ENCODE peak calls at places on chromosomes 3 and 15, in six cellular contexts. P, F, Q, K, D and L are unnamed samples.

GRCh38 chr3:131216801-131217200 is 164.8 kb upstream of the NUDT16 start:
- DNase-seq in P (peak), D (peak), Q (no peak), K (no peak), F (no peak), L (no peak)

GRCh38 chr3:195839260-195840010 is 27.7 kb upstream of the MUC4 start:
- DNase-seq in F (no peak), Q (no peak), P (no peak), K (no peak), D (no peak), L (no peak)

GRCh38 chr3:46286936-46287335 is 44.7 kb downstream of the CCR3 start:
- DNase-seq in K (no peak), P (no peak), Q (no peak), F (no peak), D (no peak), L (no peak)

GRCh38 chr3:43379343-43379742 is 93.0 kb downstream of the SNRK start:
- DNase-seq in P (no peak), F (no peak), K (peak), Q (no peak), D (peak), L (no peak)

GRCh38 chr3:137026701-137027100 is 68.9 kb downstream of the IL20RB start:
- DNase-seq in P (no peak), F (no peak), D (no peak), K (no peak), Q (no peak), L (no peak)

GRCh38 chr3:123618768-123619484 is 34.1 kb upstream of the HACD2 start:
- DNase-seq in Q (peak), P (peak), D (peak), K (peak), F (no peak), L (peak)

GRCh38 chr15:56806147-56806536 is 72.8 kb upstream of the ZNF280D start:
- DNase-seq in P (no peak), Q (no peak), F (no peak), K (no peak), D (no peak), L (no peak)

GRCh38 chr3:140756240-140757016 is 78.6 kb downstream of the TRIM42 start:
- DNase-seq in F (no peak), K (no peak), D (no peak), Q (no peak), P (no peak), L (no peak)

GRCh38 chr3:110710156-110710555 is 361.5 kb upstream of the NECTIN3 start:
- DNase-seq in F (no peak), P (no peak), Q (no peak), K (no peak), D (no peak), L (no peak)

GRCh38 chr15:47384316-47384715 is 333.0 kb upstream of the SEMA6D start:
- DNase-seq in Q (peak), F (no peak), K (peak), P (peak), D (peak), L (peak)

GRCh38 chr15:25136119-25136518 is 181.3 kb downstream of the SNRPN start:
- DNase-seq in D (peak), Q (no peak), K (no peak), P (no peak), F (no peak), L (no peak)

GRCh38 chr15:48913141-48913540 is 35.2 kb downstream of the EID1 start:
- DNase-seq in D (no peak), P (peak), Q (no peak), F (no peak), K (no peak), L (no peak)

GRCh38 chr3:46674031-46674592 is 19.4 kb downstream of the ALS2CL start:
- DNase-seq in F (peak), K (no peak), Q (no peak), P (no peak), D (no peak), L (no peak)

GRCh38 chr3:196192036-196193001 is 18.9 kb downstream of the ZDHHC19 start:
- DNase-seq in K (no peak), Q (no peak), F (peak), D (no peak), P (no peak), L (peak)

GRCh38 chr3:123719785-123720531 is 135.1 kb upstream of the HACD2 start:
- DNase-seq in D (no peak), F (no peak), K (peak), P (no peak), Q (peak), L (no peak)

GRCh38 chr15:25832158-25832557 is 31.0 kb downstream of the ATP10A start:
- DNase-seq in F (no peak), Q (no peak), D (peak), P (no peak), K (no peak), L (no peak)

DNA sequence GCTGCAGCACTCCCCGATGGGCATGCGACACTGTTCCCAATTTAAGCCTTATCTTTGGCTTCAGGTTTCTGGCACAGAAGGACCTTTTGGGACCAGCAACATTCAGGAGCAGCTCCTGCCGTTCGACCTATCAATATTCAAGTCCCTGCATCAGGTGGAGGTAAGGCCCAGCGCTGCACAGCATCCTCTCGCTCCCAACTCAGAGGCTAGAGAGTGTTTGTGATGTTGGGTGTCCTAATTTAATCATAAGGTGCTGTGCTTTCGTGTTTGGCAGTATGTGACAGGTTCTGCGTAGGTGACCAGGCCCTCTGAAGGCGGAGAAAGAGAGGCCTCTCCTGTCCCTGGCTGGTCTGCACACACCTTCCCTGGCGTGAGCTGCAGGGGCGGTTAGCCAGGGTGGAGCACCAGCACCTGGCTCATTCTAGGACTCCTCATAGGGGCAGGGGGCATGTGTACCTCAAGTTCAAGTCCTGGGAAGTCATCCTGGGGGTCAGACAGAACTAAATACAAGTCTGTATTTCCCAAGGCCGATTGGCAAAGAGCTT is 16.9 kb downstream of the NISCH start:
- DNase-seq in P (no peak), Q (no peak), K (no peak), D (no peak), F (no peak), L (no peak)
- TF ChIP-seq CTCF in P (peak), Q (no peak), K (no peak), D (no peak), F (no peak), L (no peak)

GRCh38 chr15:66480267-66480666 is 17.3 kb downstream of the SNAPC5 start:
- DNase-seq in Q (no peak), D (no peak), P (no peak), K (no peak), F (no peak), L (no peak)

GRCh38 chr15:66484539-66485112 is 12.9 kb downstream of the SNAPC5 start:
- DNase-seq in D (no peak), Q (no peak), F (no peak), K (no peak), P (no peak), L (no peak)

GRCh38 chr15:66482539-66482938 is 15.0 kb downstream of the SNAPC5 start:
- DNase-seq in K (no peak), D (no peak), F (no peak), Q (no peak), P (no peak), L (no peak)

GRCh38 chr15:66483131-66483566 is 14.4 kb downstream of the SNAPC5 start:
- DNase-seq in K (no peak), F (no peak), P (peak), Q (no peak), D (peak), L (no peak)

GRCh38 chr15:66481107-66481856 is 16.3 kb downstream of the SNAPC5 start:
- DNase-seq in D (no peak), Q (no peak), F (no peak), P (peak), K (no peak), L (no peak)
- TF ChIP-seq CTCF in D (no peak), Q (no peak), F (no peak), P (no peak), K (no peak), L (no peak)

DNA sequence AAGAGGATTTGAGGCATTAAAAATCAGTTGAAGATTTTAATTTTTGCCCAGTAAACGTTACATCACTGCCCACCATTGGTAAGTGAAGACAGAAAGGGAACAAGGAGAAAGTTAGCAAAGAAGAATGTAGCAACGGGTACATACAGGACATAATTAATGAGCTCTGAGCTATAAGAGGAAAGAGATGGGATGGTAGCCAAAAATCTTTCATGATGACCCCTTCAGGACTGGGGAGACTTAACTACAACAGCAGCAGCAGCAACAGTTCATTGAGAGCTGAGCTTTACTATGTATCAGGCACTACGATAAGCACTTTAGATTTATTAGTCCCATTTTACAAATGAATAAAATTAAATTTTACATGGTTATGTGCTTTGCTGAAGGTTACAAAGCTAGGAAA is 18.4 kb downstream of the EMC4 start:
- DNase-seq in Q (no peak), K (no peak), D (no peak), F (no peak), P (no peak), L (no peak)
- TF ChIP-seq CTCF in Q (no peak), K (no peak), D (no peak), F (no peak), P (no peak), L (no peak)

GRCh38 chr15:71275566-71276354 is 160.5 kb downstream of the THSD4 start:
- DNase-seq in Q (no peak), D (no peak), K (no peak), F (no peak), P (peak), L (no peak)
- TF ChIP-seq CTCF in Q (no peak), D (no peak), K (no peak), F (no peak), P (no peak), L (no peak)